ENCODE peak calls at places on chromosomes 6 and 20, in seven cellular contexts. E, P, U, W, R, Z and G are unnamed samples. For H3K27me3, the result is how much of the 10 kb centered on the place peaks cover.

GRCh38 chr6:17169291-17169690 is 67.4 kb downstream of the STMND1 start:
- DNase-seq in R (no peak), U (no peak), P (peak), Z (no peak), W (no peak), E (no peak), G (no peak)

GRCh38 chr20:25382704-25383370 is 7.8 kb downstream of the ABHD12 start:
- DNase-seq in R (no peak), P (no peak), W (no peak), U (no peak), Z (no peak), E (no peak), G (no peak)

GRCh38 chr6:27892596-27893058 is 19.6 kb downstream of the OR2B2 start:
- DNase-seq in U (no peak), E (no peak), Z (peak), R (peak), W (no peak), P (no peak), G (no peak)

GRCh38 chr6:3665608-3666007 is 85.9 kb downstream of the PXDC1 start:
- DNase-seq in Z (no peak), W (no peak), U (no peak), P (no peak), R (no peak), E (no peak), G (no peak)

GRCh38 chr6:136887899-136888298 is 34.2 kb upstream of the SLC35D3 start:
- DNase-seq in Z (no peak), E (no peak), U (no peak), W (no peak), P (no peak), R (no peak), G (no peak)

GRCh38 chr6:148293181-148293995 is 49.2 kb upstream of the SASH1 start:
- DNase-seq in R (no peak), E (peak), Z (no peak), W (no peak), P (no peak), U (no peak), G (no peak)

GRCh38 chr6:69792292-69792691 is 4.5 kb downstream of the LMBRD1 start:
- DNase-seq in Z (no peak), U (peak), E (no peak), P (no peak), W (no peak), R (no peak), G (no peak)

GRCh38 chr6:52571099-52571755 is 5.6 kb downstream of the TRAM2 start:
- DNase-seq in P (no peak), R (no peak), Z (peak), E (no peak), U (peak), W (peak), G (no peak)

GRCh38 chr6:116290799-116291198 is 11.1 kb upstream of the TSPYL1 start:
- DNase-seq in U (no peak), E (no peak), Z (no peak), W (no peak), P (no peak), R (no peak), G (no peak)

GRCh38 chr6:81895511-81896185 is 143.2 kb upstream of the TENT5A start:
- DNase-seq in U (peak), E (peak), W (no peak), Z (no peak), R (no peak), P (no peak), G (no peak)

GRCh38 chr6:33672808-33673207 is 38.7 kb downstream of the UQCC2 start:
- DNase-seq in P (peak), E (peak), U (peak), R (no peak), Z (peak), W (peak), G (peak)

GRCh38 chr6:159184559-159184958 is 15.4 kb downstream of the FNDC1 start:
- DNase-seq in Z (no peak), P (no peak), R (no peak), U (no peak), E (no peak), W (no peak), G (no peak)

GRCh38 chr20:20201124-20201523 is 148.8 kb downstream of the CFAP61 start:
- DNase-seq in E (no peak), W (no peak), Z (no peak), P (no peak), U (no peak), R (no peak), G (no peak)

GRCh38 chr6:38639498-38640215 is at the start of gene BTBD9:
- DNase-seq in U (peak), R (peak), Z (peak), W (peak), P (peak), E (peak), G (peak)

GRCh38 chr6:89818977-89819335 is 638 bp downstream of the MDN1 start:
- DNase-seq in U (peak), R (no peak), Z (peak), W (no peak), E (peak), P (no peak), G (no peak)

GRCh38 chr6:96089173-96089572 is 73.4 kb downstream of the FUT9 start:
- DNase-seq in Z (peak), E (peak), U (no peak), P (no peak), R (peak), W (no peak), G (peak)

GRCh38 chr20:44736170-44737021 is 9.3 kb upstream of the KCNK15 start:
- DNase-seq in U (peak), P (peak), E (peak), W (no peak), Z (peak), R (peak), G (peak)

GRCh38 chr6:87808005-87808757 is 106.1 kb upstream of the AKIRIN2 start:
- DNase-seq in Z (peak), W (no peak), R (no peak), U (no peak), P (no peak), E (no peak), G (no peak)

GRCh38 chr6:112183271-112183671 is 71.1 kb downstream of the LAMA4 start:
- DNase-seq in Z (no peak), W (no peak), U (peak), P (no peak), R (no peak), E (no peak), G (no peak)

GRCh38 chr6:70700922-70701876 is 33.5 kb downstream of the SMAP1 start:
- DNase-seq in E (no peak), Z (no peak), U (no peak), R (no peak), P (no peak), W (no peak), G (no peak)

GRCh38 chr6:3628143-3628840 is 123.2 kb downstream of the PXDC1 start:
- DNase-seq in Z (no peak), E (no peak), R (no peak), P (no peak), U (no peak), W (no peak), G (no peak)

GRCh38 chr6:53299331-53299835 is 49.4 kb downstream of the ELOVL5 start:
- DNase-seq in E (no peak), U (no peak), R (no peak), P (no peak), W (no peak), Z (no peak), G (no peak)

GRCh38 chr6:53524455-53524815 is 20.5 kb downstream of the GCLC start:
- DNase-seq in E (no peak), P (no peak), U (peak), Z (peak), W (no peak), R (no peak), G (no peak)

GRCh38 chr6:33164176-33164575 is 28.1 kb downstream of the COL11A2 start:
- DNase-seq in P (no peak), W (no peak), R (no peak), E (no peak), U (no peak), Z (no peak), G (peak)

GRCh38 chr6:63263456-63263855 is 52.2 kb downstream of the FKBP1C start:
- DNase-seq in U (no peak), R (no peak), Z (no peak), W (no peak), P (no peak), E (no peak), G (no peak)

GRCh38 chr6:82066196-82066595 is 181.3 kb downstream of the IBTK start:
- DNase-seq in P (no peak), W (no peak), R (no peak), U (no peak), E (no peak), Z (no peak), G (no peak)

GRCh38 chr20:31565699-31566331 is 39.3 kb upstream of the ID1 start:
- DNase-seq in E (no peak), W (no peak), R (no peak), U (no peak), P (no peak), Z (peak), G (no peak)

GRCh38 chr20:1838479-1839279 is 56.5 kb upstream of the SIRPA start:
- DNase-seq in U (no peak), Z (no peak), E (no peak), P (no peak), R (no peak), W (no peak), G (peak)

GRCh38 chr6:43993881-43994523 is 133.2 kb downstream of the MRPL14 start:
- DNase-seq in E (no peak), P (peak), U (no peak), W (peak), Z (no peak), R (no peak), G (peak)

GRCh38 chr20:4896971-4897497 is 104.3 kb downstream of the SLC23A2 start:
- DNase-seq in E (no peak), P (no peak), Z (peak), R (no peak), W (no peak), U (no peak), G (peak)

GRCh38 chr6:7236312-7237209 is 76.4 kb downstream of the SSR1 start:
- DNase-seq in W (no peak), P (no peak), E (no peak), U (no peak), Z (peak), R (peak), G (no peak)

GRCh38 chr20:58811334-58811733 is 39.4 kb downstream of the GNAS-AS1 start:
- DNase-seq in R (no peak), P (no peak), U (no peak), E (no peak), Z (no peak), W (no peak), G (no peak)

GRCh38 chr6:150516199-150516598 is 83.5 kb upstream of the PLEKHG1 start:
- DNase-seq in Z (no peak), W (no peak), P (no peak), E (no peak), R (no peak), U (no peak), G (no peak)

GRCh38 chr20:58669287-58670006 is 18.4 kb downstream of the STX16 start:
- DNase-seq in W (no peak), Z (no peak), E (no peak), U (no peak), P (no peak), R (no peak), G (peak)

GRCh38 chr6:138025528-138025941 is 81.7 kb downstream of the PERP start:
- DNase-seq in R (no peak), U (no peak), W (no peak), E (no peak), Z (no peak), P (no peak), G (no peak)

GRCh38 chr20:46571418-46571817 is 21.0 kb upstream of the OCSTAMP start:
- DNase-seq in E (no peak), P (no peak), U (no peak), W (no peak), Z (no peak), R (no peak), G (no peak)

GRCh38 chr6:125953502-125953875 is 3.1 kb upstream of the HINT3 start:
- DNase-seq in P (no peak), W (no peak), U (no peak), R (no peak), E (no peak), Z (no peak), G (peak)

GRCh38 chr20:48017504-48017903 is 232.2 kb upstream of the SULF2 start:
- DNase-seq in Z (no peak), U (peak), E (no peak), W (no peak), P (no peak), R (no peak), G (no peak)

GRCh38 chr20:48019940-48020339 is 234.7 kb upstream of the SULF2 start:
- DNase-seq in U (no peak), P (no peak), E (no peak), W (no peak), Z (no peak), R (no peak), G (no peak)

GRCh38 chr20:48015943-48016723 is 230.9 kb upstream of the SULF2 start:
- DNase-seq in E (no peak), U (peak), W (no peak), R (no peak), P (no peak), Z (no peak), G (no peak)

GRCh38 chr20:48019496-48019895 is 234.2 kb upstream of the SULF2 start:
- DNase-seq in W (no peak), P (no peak), R (no peak), U (no peak), Z (no peak), E (no peak), G (no peak)

DNA sequence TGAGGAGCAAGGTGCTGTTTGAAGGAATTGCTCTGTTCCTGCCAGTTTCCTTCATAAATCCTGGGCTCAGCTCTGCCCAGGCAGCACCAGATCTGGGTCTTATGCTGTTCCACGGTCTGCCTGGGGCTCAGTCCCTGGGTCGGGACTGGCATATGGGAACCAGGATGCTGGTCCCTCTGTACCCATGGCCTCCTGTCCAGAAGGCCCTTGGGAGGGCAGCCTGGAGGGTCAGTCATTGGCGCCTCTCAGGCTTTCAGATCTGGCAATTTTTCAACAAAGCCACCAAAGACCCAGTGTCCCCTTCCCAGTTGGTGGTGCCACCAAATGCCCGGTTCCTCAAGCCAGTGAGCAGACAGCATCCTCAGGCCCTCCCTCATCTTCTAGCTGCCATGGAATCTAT is 232.7 kb upstream of the SULF2 start:
- DNase-seq in U (no peak), P (no peak), R (no peak), Z (no peak), W (no peak), E (no peak), G (no peak)
- H3K27me3 ChIP-seq in U (under half), P (under half), R (under half), Z (under half), W (under half), E (under half), G (under half)

GRCh38 chr20:63232235-63233060 is 3.3 kb upstream of the BIRC7 start:
- DNase-seq in Z (peak), R (peak), E (no peak), W (no peak), U (peak), P (no peak), G (no peak)

GRCh38 chr20:63234693-63235398 is 859 bp upstream of the BIRC7 start:
- DNase-seq in U (peak), P (no peak), R (no peak), W (no peak), Z (peak), E (no peak), G (peak)

GRCh38 chr20:63230800-63231268 is 4.9 kb upstream of the BIRC7 start:
- DNase-seq in U (peak), E (peak), Z (peak), W (no peak), P (peak), R (no peak), G (peak)

GRCh38 chr20:63233924-63234323 is 1.8 kb upstream of the BIRC7 start:
- DNase-seq in E (no peak), Z (no peak), U (no peak), P (no peak), W (no peak), R (no peak), G (no peak)

DNA sequence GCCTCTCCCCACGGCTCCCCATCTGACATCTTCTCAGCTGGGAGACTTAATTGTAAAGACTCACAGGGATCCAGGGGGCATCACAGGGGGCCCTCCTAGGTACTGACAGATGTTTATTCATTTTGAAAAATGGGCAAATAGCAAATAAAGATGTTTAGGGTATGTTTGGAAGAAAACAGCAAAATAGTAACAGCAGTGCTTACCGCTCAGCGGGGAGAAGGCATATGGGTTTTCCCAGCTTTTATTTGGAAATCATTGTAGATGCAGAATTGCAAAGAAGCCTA is 2.7 kb upstream of the BIRC7 start:
- DNase-seq in E (no peak), R (no peak), W (no peak), U (peak), Z (no peak), P (no peak), G (no peak)
- H3K27me3 ChIP-seq in E (under half), R (under half), W (half or more), U (under half), Z (under half), P (under half), G (under half)

GRCh38 chr20:35541783-35542662 is at the start of gene ERGIC3:
- DNase-seq in R (peak), P (peak), U (peak), W (peak), E (peak), Z (peak), G (peak)

GRCh38 chr20:35542990-35543389 is 1.1 kb downstream of the ERGIC3 start:
- DNase-seq in W (no peak), E (no peak), U (no peak), P (no peak), Z (no peak), R (no peak), G (no peak)

GRCh38 chr20:35547319-35547718 is 5.4 kb downstream of the ERGIC3 start:
- DNase-seq in W (no peak), U (no peak), R (no peak), E (no peak), Z (no peak), P (peak), G (no peak)

GRCh38 chr20:35544436-35544835 is 2.6 kb downstream of the ERGIC3 start:
- DNase-seq in W (no peak), Z (no peak), P (peak), U (no peak), R (no peak), E (no peak), G (no peak)

DNA sequence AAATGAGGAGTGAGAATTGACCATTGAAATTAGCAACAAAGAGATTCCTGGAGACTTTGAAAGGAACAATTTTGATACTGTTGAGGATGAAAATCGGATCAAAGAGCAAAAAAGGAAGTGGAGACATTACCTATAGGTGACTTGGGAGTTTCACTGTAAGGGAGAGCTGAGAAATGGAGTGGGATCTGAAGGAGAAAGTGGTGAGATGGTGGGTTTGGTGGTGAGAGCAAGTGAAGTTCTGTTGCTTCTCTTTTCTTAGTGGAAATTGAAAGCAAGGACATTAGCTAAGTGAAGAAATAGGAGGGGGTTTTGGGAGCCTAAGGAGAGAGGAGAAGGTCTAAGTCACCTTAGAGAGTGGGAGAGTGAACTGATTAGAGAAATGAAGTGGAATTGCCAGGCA is 4.2 kb downstream of the ERGIC3 start:
- DNase-seq in P (no peak), U (no peak), Z (no peak), E (no peak), W (no peak), R (no peak), G (no peak)
- H3K27me3 ChIP-seq in P (under half), U (under half), Z (under half), E (under half), W (under half), R (under half), G (under half)

DNA sequence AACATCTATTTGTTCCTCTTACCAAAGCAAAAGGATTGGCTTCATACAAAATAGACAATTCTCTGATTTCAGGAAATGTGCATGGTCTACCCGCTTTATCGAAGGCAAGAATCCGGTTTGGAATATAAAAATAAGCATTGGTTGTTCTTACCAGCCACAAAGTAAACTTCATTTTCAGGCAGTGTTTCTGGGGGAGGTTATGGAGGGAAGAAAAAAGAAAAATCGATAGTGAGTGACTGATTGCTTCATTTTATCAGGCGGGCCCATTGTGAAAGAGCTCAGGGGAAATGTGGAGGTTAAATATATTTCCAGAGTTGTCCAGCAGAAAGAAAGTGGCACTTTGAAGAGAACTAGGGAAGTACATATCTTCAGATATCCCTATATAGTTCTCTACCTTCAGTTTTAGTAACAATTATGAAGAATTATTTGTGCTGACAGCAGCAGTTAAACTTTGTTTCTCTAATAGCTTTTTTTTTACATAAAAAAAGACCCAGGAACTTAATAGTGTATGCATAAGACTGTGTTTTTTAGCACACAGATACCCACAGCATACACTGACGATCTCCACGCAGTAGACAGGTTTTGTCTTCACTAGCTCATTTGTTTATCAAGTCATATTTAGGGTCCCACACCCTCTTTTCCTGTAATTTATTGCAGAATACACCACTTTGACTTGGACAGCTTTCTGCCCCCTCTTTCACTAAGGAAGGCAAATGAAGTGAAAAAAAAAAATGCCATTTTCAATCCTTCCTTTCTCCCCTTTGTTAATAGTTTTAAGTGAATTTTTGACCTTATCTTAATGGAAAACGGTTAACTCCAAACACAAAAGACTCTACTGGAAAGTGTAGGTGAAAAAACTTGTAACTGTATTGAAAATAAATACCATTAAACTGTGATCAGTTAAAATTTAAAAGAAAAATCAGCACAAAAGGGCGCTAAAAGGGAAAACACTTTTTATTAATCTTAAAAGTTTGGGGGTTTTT is 2.9 kb downstream of the POU3F2 start:
- DNase-seq in R (no peak), Z (no peak), W (no peak), U (no peak), E (no peak), P (no peak), G (no peak)
- H3K27me3 ChIP-seq in R (under half), Z (half or more), W (half or more), U (half or more), E (under half), P (under half), G (half or more)

GRCh38 chr6:131980338-131980790 is 29.2 kb upstream of the CCN2 start:
- DNase-seq in E (no peak), W (no peak), R (no peak), P (no peak), U (no peak), Z (peak), G (no peak)

GRCh38 chr6:131981624-131981978 is 30.4 kb upstream of the CCN2 start:
- DNase-seq in W (no peak), Z (no peak), E (no peak), U (no peak), R (no peak), P (no peak), G (no peak)

GRCh38 chr6:131978522-131978921 is 27.4 kb upstream of the CCN2 start:
- DNase-seq in E (no peak), U (no peak), Z (no peak), W (no peak), R (no peak), P (no peak), G (no peak)

GRCh38 chr6:131980791-131981623 is 29.8 kb upstream of the CCN2 start:
- DNase-seq in U (no peak), W (no peak), P (no peak), E (no peak), Z (no peak), R (no peak), G (no peak)

GRCh38 chr6:131979515-131980337 is 28.6 kb upstream of the CCN2 start:
- DNase-seq in U (peak), Z (no peak), W (no peak), E (no peak), P (no peak), R (no peak), G (no peak)
- H3K27me3 ChIP-seq in U (under half), Z (under half), W (under half), E (under half), P (under half), R (under half), G (under half)